ENCODE peak calls at places on chromosomes 5 and 9, in four cellular contexts. One of them, this sample, is unnamed.

GRCh38 chr5:68303038-68303738 is 87.6 kb downstream of the PIK3R1 start:
- DNase-seq in A549: no peak
- DNase-seq in CD8-positive, alpha-beta memory T cell: no peak
- DNase-seq in fibroblast of mammary gland: peak; percentile 54
- DNase-seq in this sample: no peak

GRCh38 chr9:121281614-121282291 is 13.8 kb downstream of the GSN start:
- DNase-seq in CD8-positive, alpha-beta memory T cell: no peak
- DNase-seq in fibroblast of mammary gland: peak; percentile 82
- DNase-seq in A549: peak; percentile 71
- DNase-seq in this sample: no peak

GRCh38 chr5:75199946-75200345 is 36.7 kb downstream of the ANKRD31 start:
- DNase-seq in CD8-positive, alpha-beta memory T cell: no peak
- DNase-seq in fibroblast of mammary gland: no peak
- DNase-seq in A549: no peak
- DNase-seq in this sample: no peak

GRCh38 chr9:89077519-89077918 is 86.3 kb downstream of the S1PR3 start:
- DNase-seq in A549: no peak
- DNase-seq in CD8-positive, alpha-beta memory T cell: no peak
- DNase-seq in fibroblast of mammary gland: no peak
- DNase-seq in this sample: no peak

GRCh38 chr5:150571836-150572235 is 63.9 kb downstream of the NDST1 start:
- DNase-seq in A549: no peak
- DNase-seq in CD8-positive, alpha-beta memory T cell: no peak
- DNase-seq in fibroblast of mammary gland: no peak
- DNase-seq in this sample: no peak

GRCh38 chr5:132387649-132388117 is 18.2 kb downstream of the SLC22A5 start:
- DNase-seq in A549: peak; percentile 93
- DNase-seq in fibroblast of mammary gland: peak; percentile 99
- DNase-seq in CD8-positive, alpha-beta memory T cell: no peak
- DNase-seq in this sample: no peak

GRCh38 chr9:22216730-22217160 is 207.6 kb upstream of the CDKN2B start:
- DNase-seq in fibroblast of mammary gland: peak; percentile 65
- DNase-seq in A549: no peak
- DNase-seq in CD8-positive, alpha-beta memory T cell: no peak
- DNase-seq in this sample: no peak

GRCh38 chr9:72292874-72293607 is 72.0 kb downstream of the ZFAND5 start:
- DNase-seq in CD8-positive, alpha-beta memory T cell: no peak
- DNase-seq in A549: peak; percentile 67
- DNase-seq in fibroblast of mammary gland: peak; percentile 90
- DNase-seq in this sample: peak; percentile 30

GRCh38 chr9:111843971-111844370 is 49.2 kb upstream of the SHOC1 start:
- DNase-seq in A549: no peak
- DNase-seq in fibroblast of mammary gland: no peak
- DNase-seq in CD8-positive, alpha-beta memory T cell: no peak
- DNase-seq in this sample: no peak

GRCh38 chr5:77882670-77883257 is 106.6 kb upstream of the TBCA start:
- DNase-seq in A549: no peak
- DNase-seq in fibroblast of mammary gland: peak; percentile 83
- DNase-seq in CD8-positive, alpha-beta memory T cell: no peak
- DNase-seq in this sample: peak; percentile 7

GRCh38 chr5:39411051-39411450 is 13.7 kb downstream of the DAB2 start:
- DNase-seq in A549: no peak
- DNase-seq in CD8-positive, alpha-beta memory T cell: no peak
- DNase-seq in fibroblast of mammary gland: peak; percentile 81
- DNase-seq in this sample: no peak

GRCh38 chr5:130032807-130033206 is 128.5 kb downstream of the CHSY3 start:
- DNase-seq in CD8-positive, alpha-beta memory T cell: no peak
- DNase-seq in fibroblast of mammary gland: no peak
- DNase-seq in A549: no peak
- DNase-seq in this sample: no peak

GRCh38 chr5:6604341-6604740 is 28.5 kb downstream of the NSUN2 start:
- DNase-seq in fibroblast of mammary gland: no peak
- DNase-seq in A549: no peak
- DNase-seq in CD8-positive, alpha-beta memory T cell: no peak
- DNase-seq in this sample: no peak

GRCh38 chr9:16484744-16485143 is 385.7 kb downstream of the BNC2 start:
- DNase-seq in fibroblast of mammary gland: peak; percentile 48
- DNase-seq in A549: no peak
- DNase-seq in CD8-positive, alpha-beta memory T cell: no peak
- DNase-seq in this sample: no peak

GRCh38 chr5:169302491-169303118 is 1.7 kb upstream of the SLIT3 start:
- DNase-seq in fibroblast of mammary gland: peak; percentile 85
- DNase-seq in CD8-positive, alpha-beta memory T cell: peak; percentile 20
- DNase-seq in A549: peak; percentile 81
- DNase-seq in this sample: peak; percentile 68

GRCh38 chr9:18442629-18443491 is 31.1 kb upstream of the ADAMTSL1 start:
- DNase-seq in A549: peak; percentile 55
- DNase-seq in CD8-positive, alpha-beta memory T cell: peak; percentile 1
- DNase-seq in fibroblast of mammary gland: peak; percentile 86
- DNase-seq in this sample: peak; percentile 64

GRCh38 chr9:129126789-129127618 is 15.8 kb downstream of the PTPA start:
- DNase-seq in CD8-positive, alpha-beta memory T cell: no peak
- DNase-seq in A549: no peak
- DNase-seq in fibroblast of mammary gland: no peak
- DNase-seq in this sample: no peak

GRCh38 chr5:52801329-52801728 is 13.6 kb downstream of the ITGA1 start:
- DNase-seq in A549: no peak
- DNase-seq in CD8-positive, alpha-beta memory T cell: no peak
- DNase-seq in fibroblast of mammary gland: peak; percentile 36
- DNase-seq in this sample: no peak

GRCh38 chr5:33690736-33691135 is 201.1 kb downstream of the ADAMTS12 start:
- DNase-seq in fibroblast of mammary gland: peak; percentile 99
- DNase-seq in CD8-positive, alpha-beta memory T cell: no peak
- DNase-seq in A549: no peak
- DNase-seq in this sample: no peak

GRCh38 chr9:100413839-100414420 is 13.0 kb upstream of the MSANTD3 start:
- DNase-seq in A549: no peak
- DNase-seq in CD8-positive, alpha-beta memory T cell: no peak
- DNase-seq in fibroblast of mammary gland: no peak
- DNase-seq in this sample: no peak

GRCh38 chr5:143921525-143922311 is 109.8 kb downstream of the HMHB1 start:
- DNase-seq in CD8-positive, alpha-beta memory T cell: no peak
- DNase-seq in fibroblast of mammary gland: peak; percentile 96
- DNase-seq in A549: peak; percentile 44
- DNase-seq in this sample: no peak

GRCh38 chr9:111108946-111109345 is 70.7 kb upstream of the LPAR1 start:
- DNase-seq in A549: no peak
- DNase-seq in fibroblast of mammary gland: peak; percentile 99
- DNase-seq in CD8-positive, alpha-beta memory T cell: no peak
- DNase-seq in this sample: peak; percentile 78

GRCh38 chr5:128782446-128782845 is 182.8 kb upstream of the SLC27A6 start:
- DNase-seq in A549: no peak
- DNase-seq in fibroblast of mammary gland: peak; percentile 87
- DNase-seq in CD8-positive, alpha-beta memory T cell: no peak
- DNase-seq in this sample: no peak

GRCh38 chr5:123865641-123866040 is 353.7 kb downstream of the CSNK1G3 start:
- DNase-seq in fibroblast of mammary gland: no peak
- DNase-seq in A549: no peak
- DNase-seq in CD8-positive, alpha-beta memory T cell: no peak
- DNase-seq in this sample: no peak

GRCh38 chr5:40587284-40587882 is 92.3 kb upstream of the PTGER4 start:
- DNase-seq in fibroblast of mammary gland: no peak
- DNase-seq in CD8-positive, alpha-beta memory T cell: no peak
- DNase-seq in A549: no peak
- DNase-seq in this sample: no peak

GRCh38 chr5:134273642-134274361 is 47.9 kb upstream of the PPP2CA start:
- DNase-seq in fibroblast of mammary gland: no peak
- DNase-seq in CD8-positive, alpha-beta memory T cell: no peak
- DNase-seq in A549: no peak
- DNase-seq in this sample: no peak

GRCh38 chr9:26261503-26262330 is 583.5 kb upstream of the TUSC1 start:
- DNase-seq in CD8-positive, alpha-beta memory T cell: no peak
- DNase-seq in A549: peak; percentile 9
- DNase-seq in fibroblast of mammary gland: peak; percentile 75
- DNase-seq in this sample: no peak

GRCh38 chr9:136482046-136482792 is 621 bp downstream of the SEC16A start:
- DNase-seq in fibroblast of mammary gland: peak; percentile 47
- DNase-seq in CD8-positive, alpha-beta memory T cell: peak; percentile 14
- DNase-seq in A549: no peak
- DNase-seq in this sample: no peak

GRCh38 chr9:117926031-117926655 is 221.9 kb downstream of the TLR4 start:
- DNase-seq in fibroblast of mammary gland: no peak
- DNase-seq in CD8-positive, alpha-beta memory T cell: no peak
- DNase-seq in A549: no peak
- DNase-seq in this sample: no peak

GRCh38 chr5:58069846-58070245 is 390.0 kb downstream of the PLK2 start:
- DNase-seq in fibroblast of mammary gland: no peak
- DNase-seq in CD8-positive, alpha-beta memory T cell: no peak
- DNase-seq in A549: no peak
- DNase-seq in this sample: no peak

GRCh38 chr9:114930063-114930812 is at the start of gene TNFSF8:
- DNase-seq in fibroblast of mammary gland: no peak
- DNase-seq in CD8-positive, alpha-beta memory T cell: peak; percentile 65
- DNase-seq in A549: no peak
- DNase-seq in this sample: peak; percentile 75

GRCh38 chr5:177309351-177310191 is 2.1 kb downstream of the MXD3 start:
- DNase-seq in A549: peak; percentile 78
- DNase-seq in CD8-positive, alpha-beta memory T cell: peak; percentile 64
- DNase-seq in fibroblast of mammary gland: peak; percentile 70
- DNase-seq in this sample: peak; percentile 66

DNA sequence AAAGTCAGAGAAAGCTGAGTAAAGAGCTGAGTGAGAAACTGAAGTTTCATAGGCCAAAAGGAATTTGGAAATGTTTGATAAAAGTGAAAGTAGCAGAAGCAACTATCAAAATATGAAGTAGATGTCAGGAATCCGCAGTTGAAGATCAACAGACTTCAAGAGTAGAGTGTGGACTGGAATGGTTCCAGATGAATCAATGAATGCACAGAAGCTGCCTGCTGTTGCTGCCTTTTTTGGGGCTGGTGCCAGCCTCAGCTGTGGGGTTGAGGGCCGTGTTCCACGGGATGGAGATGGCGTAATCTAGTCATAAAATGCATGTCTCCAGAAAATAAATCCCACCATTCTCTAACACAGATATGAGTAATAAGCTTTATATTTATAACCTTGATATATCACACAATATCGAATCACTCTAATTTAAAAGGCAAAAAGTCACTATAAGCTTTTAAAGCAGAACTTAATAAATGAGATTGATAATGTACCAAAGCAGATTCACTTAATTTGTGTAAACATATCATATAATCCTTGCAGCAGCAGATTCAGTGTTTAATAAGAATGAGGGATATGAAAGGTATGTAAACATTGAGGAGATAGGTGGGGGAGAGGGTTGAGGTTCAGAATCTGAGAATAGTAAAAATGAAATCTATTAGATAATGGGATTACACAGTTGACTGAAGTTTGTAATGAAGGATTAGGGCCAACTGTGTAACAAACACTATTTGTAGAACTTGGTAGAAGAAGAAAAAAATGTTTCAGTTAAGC is 652.3 kb upstream of the FTMT start:
- DNase-seq in CD8-positive, alpha-beta memory T cell: no peak
- DNase-seq in A549: no peak
- DNase-seq in fibroblast of mammary gland: peak; percentile 83
- DNase-seq in this sample: no peak
- H3K4me3 ChIP-seq in CD8-positive, alpha-beta memory T cell: no peak overlapping the region
- H3K4me3 ChIP-seq in A549: peak overlapping the region; percentile 11
- H3K4me3 ChIP-seq in fibroblast of mammary gland: no peak overlapping the region
- H3K4me3 ChIP-seq in this sample: no peak overlapping the region

DNA sequence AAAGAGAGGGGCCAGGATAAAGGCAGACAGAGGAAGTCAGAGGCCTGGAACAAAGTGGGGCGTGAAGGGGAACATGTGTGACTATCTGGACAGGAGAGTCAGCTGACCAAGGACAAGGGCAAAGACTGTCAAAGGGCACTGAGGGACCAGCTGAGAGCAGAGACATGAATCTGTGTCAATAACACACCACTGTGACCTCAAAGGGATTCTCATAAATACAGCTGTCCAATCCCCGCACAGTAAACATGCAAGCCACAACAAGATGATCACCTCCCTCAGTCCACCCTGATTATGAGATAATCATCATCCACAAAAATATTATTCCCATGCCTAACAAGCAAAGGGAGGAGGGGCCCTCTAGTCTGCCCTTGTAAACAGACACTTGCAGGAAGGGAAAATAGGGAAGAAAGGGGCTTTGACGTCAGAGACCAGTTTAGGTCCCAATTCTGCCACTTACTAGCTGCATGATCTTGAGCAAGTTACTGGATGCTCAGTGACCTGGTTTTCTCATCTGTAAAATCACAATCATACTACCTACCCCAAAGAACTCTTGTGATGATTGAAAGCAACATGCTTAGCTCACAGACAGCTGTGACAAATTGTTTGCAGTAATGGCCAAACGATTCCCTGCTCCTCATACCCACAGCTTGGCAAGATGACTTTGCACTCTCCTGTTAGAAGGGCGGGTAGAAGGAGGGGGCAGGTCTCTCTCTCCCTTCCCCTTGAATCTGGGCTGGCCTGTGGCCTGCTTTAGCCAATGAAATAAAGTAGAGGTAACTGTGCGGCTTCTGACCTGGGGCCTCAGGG is 41.8 kb downstream of the RAPGEF1 start:
- DNase-seq in fibroblast of mammary gland: no peak
- DNase-seq in CD8-positive, alpha-beta memory T cell: no peak
- DNase-seq in A549: no peak
- DNase-seq in this sample: no peak
- H3K4me3 ChIP-seq in fibroblast of mammary gland: no peak overlapping the region
- H3K4me3 ChIP-seq in CD8-positive, alpha-beta memory T cell: no peak overlapping the region
- H3K4me3 ChIP-seq in A549: no peak overlapping the region
- H3K4me3 ChIP-seq in this sample: no peak overlapping the region

DNA sequence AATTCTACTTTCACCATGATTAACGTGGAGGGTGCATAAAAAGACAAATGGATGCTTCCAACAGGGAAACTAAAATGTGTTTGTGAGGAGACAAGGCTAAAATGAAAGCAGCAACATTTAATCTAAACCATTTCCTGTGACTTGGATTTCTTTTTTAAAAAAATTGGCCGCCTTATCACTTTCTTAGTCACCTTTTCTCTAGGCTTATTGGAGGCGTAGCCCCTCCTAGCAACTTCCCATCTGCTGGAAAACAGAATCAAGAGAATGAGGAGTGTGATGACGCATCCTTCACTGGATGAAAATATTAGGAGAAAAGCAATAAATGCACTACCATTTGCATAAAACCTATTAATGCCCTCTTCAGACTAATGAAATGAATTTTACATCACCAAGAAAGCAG is 791 bp upstream of the GPR150 start:
- DNase-seq in fibroblast of mammary gland: peak; percentile 84
- DNase-seq in CD8-positive, alpha-beta memory T cell: no peak
- DNase-seq in A549: no peak
- DNase-seq in this sample: no peak
- H3K4me3 ChIP-seq in fibroblast of mammary gland: no peak overlapping the region
- H3K4me3 ChIP-seq in CD8-positive, alpha-beta memory T cell: peak overlapping the region; percentile 72
- H3K4me3 ChIP-seq in A549: no peak overlapping the region
- H3K4me3 ChIP-seq in this sample: no peak overlapping the region

GRCh38 chr5:173556142-173557028 is 60.1 kb downstream of the BOD1 start:
- DNase-seq in A549: no peak
- DNase-seq in fibroblast of mammary gland: no peak
- DNase-seq in CD8-positive, alpha-beta memory T cell: no peak
- DNase-seq in this sample: no peak

GRCh38 chr5:173550641-173551040 is 65.8 kb downstream of the BOD1 start:
- DNase-seq in A549: no peak
- DNase-seq in fibroblast of mammary gland: no peak
- DNase-seq in CD8-positive, alpha-beta memory T cell: no peak
- DNase-seq in this sample: no peak

GRCh38 chr5:173554038-173554955 is 62.2 kb downstream of the BOD1 start:
- DNase-seq in fibroblast of mammary gland: no peak
- DNase-seq in CD8-positive, alpha-beta memory T cell: no peak
- DNase-seq in A549: no peak
- DNase-seq in this sample: no peak

GRCh38 chr5:173557123-173557903 is 59.1 kb downstream of the BOD1 start:
- DNase-seq in fibroblast of mammary gland: no peak
- DNase-seq in A549: no peak
- DNase-seq in CD8-positive, alpha-beta memory T cell: no peak
- DNase-seq in this sample: no peak

GRCh38 chr5:173554989-173555705 is 61.3 kb downstream of the BOD1 start:
- DNase-seq in fibroblast of mammary gland: no peak
- DNase-seq in A549: no peak
- DNase-seq in CD8-positive, alpha-beta memory T cell: no peak
- DNase-seq in this sample: no peak
- H3K4me3 ChIP-seq in fibroblast of mammary gland: no peak overlapping the region
- H3K4me3 ChIP-seq in A549: no peak overlapping the region
- H3K4me3 ChIP-seq in CD8-positive, alpha-beta memory T cell: no peak overlapping the region
- H3K4me3 ChIP-seq in this sample: no peak overlapping the region